ENCODE peak calls at places on chromosome 5, in four cellular contexts. U is fibroblast of lung; F is stimulated activated CD8-positive, alpha-beta memory T cell treated with anti-CD3 and anti-CD28 coated beads, Interleukin-12 subunit alpha, Interleukin-12 subunit beta, amount 100 ng/mL, for 4 hours; J is transverse colon. M is an unnamed sample.

GRCh38 chr5:160097981-160098380 is 21.3 kb downstream of the PWWP2A start:
- DNase-seq in F (no peak), U (peak), J (no peak), M (no peak)

GRCh38 chr5:88555658-88556057 is 287.0 kb upstream of the TMEM161B start:
- DNase-seq in U (no peak), J (no peak), F (no peak), M (no peak)

GRCh38 chr5:168086736-168087135 is 204.7 kb upstream of the WWC1 start:
- DNase-seq in F (no peak), J (no peak), U (no peak), M (no peak)

GRCh38 chr5:152406082-152406481 is 1.0 kb upstream of the NMUR2 start:
- DNase-seq in J (no peak), U (no peak), F (no peak), M (no peak)

GRCh38 chr5:176725521-176725920 is 78.2 kb downstream of the TSPAN17 start:
- DNase-seq in U (no peak), J (no peak), F (no peak), M (no peak)

GRCh38 chr5:2168601-2169416 is 286.1 kb upstream of the IRX4 start:
- DNase-seq in J (no peak), U (no peak), F (no peak), M (no peak)

GRCh38 chr5:31364881-31365636 is 166.8 kb downstream of the DROSHA start:
- DNase-seq in U (peak), J (no peak), F (no peak), M (no peak)

GRCh38 chr5:124702442-124703024 is 43.9 kb downstream of the ZNF608 start:
- DNase-seq in F (no peak), J (no peak), U (peak), M (no peak)

GRCh38 chr5:134738963-134739661 is 764 bp downstream of the CAMLG start:
- DNase-seq in U (peak), J (peak), F (no peak), M (no peak)

GRCh38 chr5:56523779-56524178 is 290.6 kb upstream of the ANKRD55 start:
- DNase-seq in J (no peak), U (no peak), F (no peak), M (no peak)

GRCh38 chr5:14579246-14579645 is 2.3 kb upstream of the OTULINL start:
- DNase-seq in U (no peak), J (no peak), F (no peak), M (no peak)

GRCh38 chr5:139912158-139912557 is 116.5 kb downstream of the PSD2 start:
- DNase-seq in F (no peak), U (no peak), J (no peak), M (no peak)

GRCh38 chr5:159049844-159050318 is 49.8 kb downstream of the EBF1 start:
- DNase-seq in F (no peak), J (no peak), U (peak), M (no peak)

GRCh38 chr5:72855821-72856220 is 39.4 kb downstream of the TNPO1 start:
- DNase-seq in J (no peak), F (no peak), U (no peak), M (no peak)

GRCh38 chr5:6731465-6732237 is 18.4 kb downstream of the TENT4A start:
- DNase-seq in U (peak), F (no peak), J (no peak), M (no peak)

GRCh38 chr5:135216072-135216812 is 182.2 kb upstream of the PITX1 start:
- DNase-seq in F (no peak), U (no peak), J (no peak), M (no peak)

GRCh38 chr5:93592866-93593265 is 9.8 kb downstream of the NR2F1 start:
- DNase-seq in F (no peak), U (no peak), J (no peak), M (no peak)

GRCh38 chr5:66595877-66596790 is at the start of gene MAST4:
- DNase-seq in J (peak), U (peak), F (no peak), M (peak)

GRCh38 chr5:107831612-107832395 is 161.1 kb upstream of the EFNA5 start:
- DNase-seq in J (no peak), U (peak), F (no peak), M (no peak)

GRCh38 chr5:98492258-98492657 is 281.2 kb upstream of the RGMB start:
- DNase-seq in U (no peak), J (no peak), F (no peak), M (no peak)

GRCh38 chr5:142608094-142608493 is 77.8 kb downstream of the FGF1 start:
- DNase-seq in F (no peak), U (no peak), J (no peak), M (no peak)

GRCh38 chr5:81268797-81269196 is 32.6 kb upstream of the ZCCHC9 start:
- DNase-seq in F (no peak), U (peak), J (no peak), M (no peak)

GRCh38 chr5:36885149-36885548 is 8.6 kb downstream of the NIPBL start:
- DNase-seq in J (no peak), F (no peak), U (no peak), M (no peak)